ENCODE peak calls at places on chromosomes 12 and 14, in seven cellular contexts. One of them, this sample, is unnamed.

GRCh38 chr14:105167303-105168092 is 1.1 kb downstream of the JAG2 start:
- DNase-seq in cardiac muscle cell: peak; percentile 74
- DNase-seq in tibial artery: no peak
- DNase-seq in uterus: no peak
- DNase-seq in endodermal cell: peak; percentile 73
- DNase-seq in CD8-positive, alpha-beta T cell: no peak
- DNase-seq in ovary: no peak
- DNase-seq in this sample: peak; percentile 93

GRCh38 chr12:81105687-81106086 is 27.8 kb downstream of the ACSS3 start:
- DNase-seq in CD8-positive, alpha-beta T cell: no peak
- DNase-seq in cardiac muscle cell: no peak
- DNase-seq in endodermal cell: no peak
- DNase-seq in tibial artery: no peak
- DNase-seq in uterus: no peak
- DNase-seq in ovary: no peak
- DNase-seq in this sample: no peak

GRCh38 chr14:33165144-33165925 is 226.7 kb downstream of the NPAS3 start:
- DNase-seq in endodermal cell: no peak
- DNase-seq in cardiac muscle cell: no peak
- DNase-seq in uterus: no peak
- DNase-seq in tibial artery: no peak
- DNase-seq in CD8-positive, alpha-beta T cell: no peak
- DNase-seq in ovary: no peak
- DNase-seq in this sample: peak; percentile 6

GRCh38 chr14:92039073-92039719 is 663 bp downstream of the TRIP11 start:
- DNase-seq in tibial artery: no peak
- DNase-seq in uterus: no peak
- DNase-seq in ovary: no peak
- DNase-seq in endodermal cell: peak; percentile 94
- DNase-seq in cardiac muscle cell: peak; percentile 89
- DNase-seq in CD8-positive, alpha-beta T cell: peak; percentile 7
- DNase-seq in this sample: peak; percentile 87

GRCh38 chr14:81432171-81432570 is 32.0 kb upstream of the STON2 start:
- DNase-seq in tibial artery: no peak
- DNase-seq in cardiac muscle cell: no peak
- DNase-seq in ovary: no peak
- DNase-seq in uterus: no peak
- DNase-seq in CD8-positive, alpha-beta T cell: no peak
- DNase-seq in endodermal cell: no peak
- DNase-seq in this sample: no peak

GRCh38 chr12:116037941-116038837 is 239.3 kb downstream of the MED13L start:
- DNase-seq in CD8-positive, alpha-beta T cell: no peak
- DNase-seq in tibial artery: no peak
- DNase-seq in ovary: no peak
- DNase-seq in uterus: no peak
- DNase-seq in cardiac muscle cell: no peak
- DNase-seq in endodermal cell: no peak
- DNase-seq in this sample: no peak

GRCh38 chr12:120015313-120015712 is 26.3 kb downstream of the BICDL1 start:
- DNase-seq in ovary: no peak
- DNase-seq in tibial artery: no peak
- DNase-seq in endodermal cell: no peak
- DNase-seq in uterus: no peak
- DNase-seq in CD8-positive, alpha-beta T cell: peak; percentile 48
- DNase-seq in cardiac muscle cell: no peak
- DNase-seq in this sample: no peak

GRCh38 chr12:19771858-19772257 is 332.6 kb downstream of the AEBP2 start:
- DNase-seq in endodermal cell: peak; percentile 45
- DNase-seq in CD8-positive, alpha-beta T cell: no peak
- DNase-seq in ovary: no peak
- DNase-seq in uterus: no peak
- DNase-seq in tibial artery: no peak
- DNase-seq in cardiac muscle cell: no peak
- DNase-seq in this sample: peak; percentile 13

GRCh38 chr12:106074706-106075392 is 63.9 kb downstream of the NUAK1 start:
- DNase-seq in endodermal cell: peak; percentile 43
- DNase-seq in ovary: no peak
- DNase-seq in uterus: no peak
- DNase-seq in tibial artery: no peak
- DNase-seq in cardiac muscle cell: peak; percentile 87
- DNase-seq in CD8-positive, alpha-beta T cell: no peak
- DNase-seq in this sample: no peak

GRCh38 chr14:95507174-95507573 is 9.3 kb downstream of the SYNE3 start:
- DNase-seq in uterus: peak; percentile 76
- DNase-seq in tibial artery: peak; percentile 90
- DNase-seq in endodermal cell: no peak
- DNase-seq in ovary: peak; percentile 58
- DNase-seq in CD8-positive, alpha-beta T cell: no peak
- DNase-seq in cardiac muscle cell: no peak
- DNase-seq in this sample: no peak

DNA sequence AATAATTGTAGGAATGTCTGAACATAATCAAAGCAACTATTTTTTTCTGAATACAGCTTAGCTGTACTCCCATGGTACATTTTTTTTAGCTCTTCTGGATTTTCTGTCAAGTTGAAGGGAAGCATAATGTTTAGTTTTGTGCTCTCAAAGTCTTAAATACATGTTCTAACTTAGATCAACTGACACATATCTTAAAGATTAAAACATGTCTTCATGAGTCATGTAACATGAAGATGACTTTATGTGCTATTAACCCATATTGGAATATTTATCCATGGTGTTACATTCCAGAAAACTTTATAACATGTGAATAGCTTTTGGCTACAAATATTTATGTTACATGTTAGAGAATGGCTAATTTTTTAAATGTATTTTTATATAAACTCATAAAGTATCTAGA is 255.7 kb downstream of the BTG1 start:
- DNase-seq in tibial artery: no peak
- DNase-seq in CD8-positive, alpha-beta T cell: no peak
- DNase-seq in endodermal cell: no peak
- DNase-seq in cardiac muscle cell: no peak
- DNase-seq in uterus: no peak
- DNase-seq in ovary: no peak
- DNase-seq in this sample: no peak
- H3K4me3 ChIP-seq in tibial artery: no peak overlapping the region
- H3K4me3 ChIP-seq in CD8-positive, alpha-beta T cell: no peak overlapping the region
- H3K4me3 ChIP-seq in endodermal cell: no peak overlapping the region
- H3K4me3 ChIP-seq in cardiac muscle cell: no peak overlapping the region
- H3K4me3 ChIP-seq in uterus: no peak overlapping the region
- H3K4me3 ChIP-seq in ovary: no peak overlapping the region
- H3K4me3 ChIP-seq in this sample: no peak overlapping the region

GRCh38 chr14:20998674-20999366 is at the start of gene SLC39A2:
- DNase-seq in endodermal cell: peak; percentile 92
- DNase-seq in uterus: no peak
- DNase-seq in ovary: no peak
- DNase-seq in cardiac muscle cell: no peak
- DNase-seq in tibial artery: peak; percentile 79
- DNase-seq in CD8-positive, alpha-beta T cell: no peak
- DNase-seq in this sample: peak; percentile 61
- H3K27me3 ChIP-seq in endodermal cell: no peaks in the 10 kb centered on the region
- H3K27me3 ChIP-seq in uterus: no peaks in the 10 kb centered on the region
- H3K27me3 ChIP-seq in ovary: no peaks in the 10 kb centered on the region
- H3K27me3 ChIP-seq in cardiac muscle cell: no peaks in the 10 kb centered on the region
- H3K27me3 ChIP-seq in tibial artery: no peaks in the 10 kb centered on the region
- H3K27me3 ChIP-seq in CD8-positive, alpha-beta T cell: no peaks in the 10 kb centered on the region
- H3K27me3 ChIP-seq in this sample: no peaks in the 10 kb centered on the region

DNA sequence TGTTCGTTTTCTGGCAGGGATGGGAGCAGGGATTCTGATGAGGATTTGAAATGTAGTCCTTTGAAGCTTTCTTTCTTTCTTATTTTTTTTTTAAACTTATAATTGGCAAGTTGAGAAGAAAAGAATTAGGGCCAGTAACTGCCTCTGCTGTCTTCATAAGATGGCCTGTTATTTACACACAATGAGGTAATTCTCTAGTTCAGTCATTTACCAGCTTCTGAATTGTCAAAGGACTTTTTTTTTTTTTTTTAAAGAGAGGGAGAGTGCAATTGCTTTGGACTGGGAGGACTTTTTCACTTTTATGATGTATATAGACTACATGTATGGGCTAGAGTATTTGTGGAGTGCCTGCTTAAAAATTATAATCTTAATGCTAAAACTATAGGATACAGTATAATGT is 29.1 kb downstream of the PALS1 start:
- DNase-seq in CD8-positive, alpha-beta T cell: no peak
- DNase-seq in ovary: no peak
- DNase-seq in tibial artery: no peak
- DNase-seq in endodermal cell: no peak
- DNase-seq in uterus: no peak
- DNase-seq in cardiac muscle cell: no peak
- DNase-seq in this sample: no peak
- H3K4me3 ChIP-seq in CD8-positive, alpha-beta T cell: no peak overlapping the region
- H3K4me3 ChIP-seq in ovary: no peak overlapping the region
- H3K4me3 ChIP-seq in tibial artery: no peak overlapping the region
- H3K4me3 ChIP-seq in endodermal cell: peak overlapping the region; percentile 25
- H3K4me3 ChIP-seq in uterus: no peak overlapping the region
- H3K4me3 ChIP-seq in cardiac muscle cell: no peak overlapping the region
- H3K4me3 ChIP-seq in this sample: no peak overlapping the region

GRCh38 chr14:51865953-51866747 is 5.7 kb downstream of the GNG2 start:
- DNase-seq in cardiac muscle cell: no peak
- DNase-seq in tibial artery: no peak
- DNase-seq in uterus: no peak
- DNase-seq in ovary: no peak
- DNase-seq in endodermal cell: peak; percentile 79
- DNase-seq in CD8-positive, alpha-beta T cell: no peak
- DNase-seq in this sample: peak; percentile 24
- H3K27me3 ChIP-seq in cardiac muscle cell: no peaks in the 10 kb centered on the region
- H3K27me3 ChIP-seq in tibial artery: peaks cover 3% of the 10 kb centered on the region
- H3K27me3 ChIP-seq in uterus: no peaks in the 10 kb centered on the region
- H3K27me3 ChIP-seq in ovary: no peaks in the 10 kb centered on the region
- H3K27me3 ChIP-seq in endodermal cell: no peaks in the 10 kb centered on the region
- H3K27me3 ChIP-seq in CD8-positive, alpha-beta T cell: no peaks in the 10 kb centered on the region
- H3K27me3 ChIP-seq in this sample: peaks cover 3% of the 10 kb centered on the region

DNA sequence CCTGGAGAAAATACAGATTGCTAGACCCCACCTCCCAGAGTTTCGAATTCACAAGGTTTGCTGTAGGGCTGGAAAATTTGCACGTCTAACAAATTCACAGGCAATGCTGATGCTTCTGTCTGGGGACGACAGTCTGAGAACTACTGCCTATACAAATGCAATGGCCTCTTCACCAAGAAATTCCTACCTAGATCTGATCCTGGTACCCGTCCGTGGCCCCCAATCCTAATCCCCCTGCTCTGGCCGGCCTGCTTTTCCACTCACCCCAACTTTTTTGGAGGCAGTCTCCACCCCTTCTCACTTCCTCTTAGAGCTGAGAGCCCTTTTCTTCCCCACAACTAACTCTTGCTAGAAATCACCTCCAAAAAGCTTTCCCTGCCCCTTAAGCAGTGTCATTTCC is 3.1 kb upstream of the SSH1 start:
- DNase-seq in CD8-positive, alpha-beta T cell: no peak
- DNase-seq in tibial artery: no peak
- DNase-seq in cardiac muscle cell: no peak
- DNase-seq in uterus: no peak
- DNase-seq in ovary: no peak
- DNase-seq in endodermal cell: no peak
- DNase-seq in this sample: no peak
- H3K4me3 ChIP-seq in CD8-positive, alpha-beta T cell: no peak overlapping the region
- H3K4me3 ChIP-seq in tibial artery: no peak overlapping the region
- H3K4me3 ChIP-seq in cardiac muscle cell: no peak overlapping the region
- H3K4me3 ChIP-seq in uterus: no peak overlapping the region
- H3K4me3 ChIP-seq in ovary: no peak overlapping the region
- H3K4me3 ChIP-seq in endodermal cell: no peak overlapping the region
- H3K4me3 ChIP-seq in this sample: no peak overlapping the region

GRCh38 chr14:93861846-93862641 is 65.1 kb upstream of the FAM181A start:
- DNase-seq in cardiac muscle cell: no peak
- DNase-seq in tibial artery: no peak
- DNase-seq in CD8-positive, alpha-beta T cell: no peak
- DNase-seq in ovary: no peak
- DNase-seq in endodermal cell: no peak
- DNase-seq in uterus: no peak
- DNase-seq in this sample: no peak
- H3K27me3 ChIP-seq in cardiac muscle cell: no peaks in the 10 kb centered on the region
- H3K27me3 ChIP-seq in tibial artery: no peaks in the 10 kb centered on the region
- H3K27me3 ChIP-seq in CD8-positive, alpha-beta T cell: no peaks in the 10 kb centered on the region
- H3K27me3 ChIP-seq in ovary: no peaks in the 10 kb centered on the region
- H3K27me3 ChIP-seq in endodermal cell: no peaks in the 10 kb centered on the region
- H3K27me3 ChIP-seq in uterus: no peaks in the 10 kb centered on the region
- H3K27me3 ChIP-seq in this sample: no peaks in the 10 kb centered on the region

GRCh38 chr12:118359541-118359915 is 13.2 kb downstream of the TAOK3 start:
- DNase-seq in uterus: no peak
- DNase-seq in cardiac muscle cell: no peak
- DNase-seq in ovary: no peak
- DNase-seq in tibial artery: no peak
- DNase-seq in CD8-positive, alpha-beta T cell: peak; percentile 14
- DNase-seq in endodermal cell: no peak
- DNase-seq in this sample: no peak
- H3K4me3 ChIP-seq in uterus: no peak overlapping the region
- H3K4me3 ChIP-seq in cardiac muscle cell: no peak overlapping the region
- H3K4me3 ChIP-seq in ovary: no peak overlapping the region
- H3K4me3 ChIP-seq in tibial artery: no peak overlapping the region
- H3K4me3 ChIP-seq in CD8-positive, alpha-beta T cell: peak overlapping the region; percentile 65
- H3K4me3 ChIP-seq in endodermal cell: no peak overlapping the region
- H3K4me3 ChIP-seq in this sample: no peak overlapping the region

DNA sequence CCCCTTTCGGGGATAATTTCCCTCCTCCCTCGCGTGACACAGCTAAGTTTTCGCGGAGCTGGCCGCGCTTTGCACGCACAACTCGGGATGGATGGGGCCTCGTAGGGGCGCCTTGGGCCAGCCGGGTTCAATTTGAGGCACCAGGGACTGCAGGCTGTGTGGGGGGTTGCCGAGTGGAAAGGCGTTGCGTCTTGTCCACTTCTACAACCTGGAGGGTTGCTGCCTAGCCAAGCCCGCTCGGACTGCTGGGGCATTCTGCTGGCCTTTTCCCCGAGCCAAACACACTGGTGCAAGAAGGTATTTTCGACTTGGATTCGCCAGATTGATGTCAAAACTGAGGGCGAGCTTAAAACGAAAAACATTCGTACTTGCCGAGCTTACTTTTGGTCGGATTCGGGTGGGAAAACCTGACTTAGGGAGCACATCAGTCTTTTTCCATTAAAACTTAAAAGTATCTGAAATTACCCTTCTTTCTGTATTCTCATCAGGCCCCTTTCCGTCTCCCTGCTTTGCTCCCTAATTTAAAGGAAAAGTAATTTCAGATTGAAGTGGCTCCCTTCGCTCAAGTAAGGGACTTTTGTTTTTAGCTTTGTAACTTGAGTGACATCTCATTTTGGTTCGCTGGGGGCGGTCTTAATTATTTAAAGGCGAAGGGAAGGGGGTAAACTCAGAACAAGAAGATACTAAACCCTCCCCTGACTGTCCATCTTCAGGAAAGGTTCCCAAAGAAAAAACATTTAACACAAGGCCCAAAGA is 14.3 kb downstream of the TBX3 start:
- DNase-seq in uterus: peak; percentile 61
- DNase-seq in CD8-positive, alpha-beta T cell: no peak
- DNase-seq in endodermal cell: peak; percentile 75
- DNase-seq in ovary: peak; percentile 60
- DNase-seq in tibial artery: no peak
- DNase-seq in cardiac muscle cell: peak; percentile 63
- DNase-seq in this sample: peak; percentile 59
- H3K27me3 ChIP-seq in uterus: no peaks in the 10 kb centered on the region
- H3K27me3 ChIP-seq in CD8-positive, alpha-beta T cell: peaks cover 21% of the 10 kb centered on the region
- H3K27me3 ChIP-seq in endodermal cell: peaks cover 89% of the 10 kb centered on the region
- H3K27me3 ChIP-seq in ovary: no peaks in the 10 kb centered on the region
- H3K27me3 ChIP-seq in tibial artery: peaks cover 33% of the 10 kb centered on the region
- H3K27me3 ChIP-seq in cardiac muscle cell: peaks cover 51% of the 10 kb centered on the region
- H3K27me3 ChIP-seq in this sample: peaks cover 95% of the 10 kb centered on the region